ENCODE peak calls at places on chromosomes 4 and X, in four cellular contexts. T is mesendoderm, V is H9, J is H1. F is an unnamed sample.

GRCh38 chr4:24105183-24106039 is 215.6 kb upstream of the PPARGC1A start:
- DNase-seq in T (peak; percentile 13), V (no peak), J (no peak), F (peak; percentile 99)

GRCh38 chr4:128177376-128177959 is 110.1 kb downstream of the PGRMC2 start:
- DNase-seq in T (peak; percentile 75), V (no peak), J (no peak), F (no peak)

GRCh38 chrX:33207056-33207455 is 4.3 kb downstream of the DMD start:
- DNase-seq in T (no peak), V (no peak), J (no peak), F (peak; percentile 6)

GRCh38 chrX:115679460-115679859 is 118.5 kb downstream of the PLS3 start:
- DNase-seq in T (peak; percentile 33), V (no peak), J (no peak), F (peak; percentile 39)

GRCh38 chrX:51975360-51975759 is 81.9 kb downstream of the MAGED1 start:
- DNase-seq in T (no peak), V (no peak), J (no peak), F (no peak)

GRCh38 chr4:26985836-26986235 is 125.2 kb downstream of the STIM2 start:
- DNase-seq in T (no peak), V (no peak), J (no peak), F (no peak)

GRCh38 chr4:11669156-11669555 is 240.5 kb upstream of the HS3ST1 start:
- DNase-seq in T (no peak), V (no peak), J (no peak), F (peak; percentile 39)

GRCh38 chr4:76213415-76214268 is at the start of gene SCARB2:
- DNase-seq in T (peak; percentile 86), V (peak; percentile 83), J (no peak), F (peak; percentile 84)

GRCh38 chrX:19544693-19545305 is 29.5 kb upstream of the MAP3K15 start:
- DNase-seq in T (peak; percentile 45), V (no peak), J (no peak), F (peak; percentile 70)

GRCh38 chrX:40010550-40011364 is 87.0 kb downstream of the BCOR start:
- DNase-seq in T (peak; percentile 59), V (peak; percentile 71), J (no peak), F (no peak)

GRCh38 chrX:153831435-153832150 is 1.2 kb upstream of the PDZD4 start:
- DNase-seq in T (no peak), V (no peak), J (no peak), F (no peak)

GRCh38 chr4:119286377-119287002 is 35.4 kb downstream of the FABP2 start:
- DNase-seq in T (peak; percentile 37), V (no peak), J (no peak), F (peak; percentile 83)

GRCh38 chrX:71606536-71607216 is 11.6 kb downstream of the CXCR3 start:
- DNase-seq in T (no peak), V (no peak), J (no peak), F (no peak)

GRCh38 chr4:3387943-3388348 is 53.8 kb upstream of the HGFAC start:
- DNase-seq in T (peak; percentile 34), V (no peak), J (no peak), F (peak; percentile 23)

GRCh38 chrX:54695816-54696487 is 102.1 kb downstream of the ITIH6 start:
- DNase-seq in T (peak; percentile 10), V (no peak), J (no peak), F (no peak)

GRCh38 chrX:138777230-138777629 is 65.7 kb upstream of the FGF13 start:
- DNase-seq in T (peak; percentile 39), V (peak; percentile 35), J (no peak), F (no peak)

GRCh38 chr4:95092762-95093161 is 335.0 kb downstream of the BMPR1B start:
- DNase-seq in T (no peak), V (no peak), J (no peak), F (no peak)

GRCh38 chrX:136251042-136251991 is at the start of gene MAP7D3:
- DNase-seq in T (peak; percentile 72), V (peak; percentile 84), J (peak; percentile 27), F (peak; percentile 33)

GRCh38 chr4:2761035-2761923 is 5.1 kb upstream of the TNIP2 start:
- DNase-seq in T (peak; percentile 41), V (peak; percentile 64), J (no peak), F (no peak)

GRCh38 chr4:147837435-147837834 is 105.5 kb downstream of the ARHGAP10 start:
- DNase-seq in T (peak; percentile 41), V (no peak), J (no peak), F (no peak)

GRCh38 chr4:10077492-10078335 is 38.9 kb downstream of the WDR1 start:
- DNase-seq in T (no peak), V (no peak), J (no peak), F (no peak)

GRCh38 chrX:65017464-65017863 is 41.2 kb upstream of the ZC4H2 start:
- DNase-seq in T (no peak), V (no peak), J (no peak), F (no peak)
- H4K5ac ChIP-seq in T (no peak overlapping the region), V (no peak overlapping the region), J (no peak overlapping the region), F (no peak overlapping the region)

GRCh38 chr4:28690890-28691289 is 1830.2 kb downstream of the STIM2 start:
- DNase-seq in T (no peak), V (no peak), J (no peak), F (no peak)

GRCh38 chr4:28682872-28683271 is 1822.2 kb downstream of the STIM2 start:
- DNase-seq in T (peak; percentile 73), V (no peak), J (peak; percentile 33), F (no peak)

DNA sequence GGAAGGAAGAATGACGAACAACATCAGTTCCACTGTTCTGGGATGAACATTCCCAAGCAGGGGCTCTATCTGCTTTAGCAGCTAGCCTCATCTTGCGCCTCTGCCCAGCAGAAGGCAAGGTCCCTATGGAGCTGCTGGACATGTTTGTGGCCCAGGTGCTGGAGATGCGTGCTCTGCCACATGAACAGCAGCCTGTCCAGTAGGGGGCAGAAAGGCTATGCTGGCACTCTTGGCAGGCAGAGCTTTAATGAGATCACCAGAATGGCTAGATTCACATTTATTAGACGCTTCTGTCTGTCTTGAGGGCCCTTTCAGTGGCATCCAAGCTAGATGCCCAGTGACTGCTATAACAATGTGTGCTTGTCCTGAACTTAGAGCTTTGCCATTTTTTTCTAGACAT is 1826.0 kb downstream of the STIM2 start:
- DNase-seq in T (peak; percentile 80), V (peak; percentile 78), J (peak; percentile 27), F (peak; percentile 38)
- H4K5ac ChIP-seq in T (no peak overlapping the region), V (no peak overlapping the region), J (no peak overlapping the region), F (no peak overlapping the region)

DNA sequence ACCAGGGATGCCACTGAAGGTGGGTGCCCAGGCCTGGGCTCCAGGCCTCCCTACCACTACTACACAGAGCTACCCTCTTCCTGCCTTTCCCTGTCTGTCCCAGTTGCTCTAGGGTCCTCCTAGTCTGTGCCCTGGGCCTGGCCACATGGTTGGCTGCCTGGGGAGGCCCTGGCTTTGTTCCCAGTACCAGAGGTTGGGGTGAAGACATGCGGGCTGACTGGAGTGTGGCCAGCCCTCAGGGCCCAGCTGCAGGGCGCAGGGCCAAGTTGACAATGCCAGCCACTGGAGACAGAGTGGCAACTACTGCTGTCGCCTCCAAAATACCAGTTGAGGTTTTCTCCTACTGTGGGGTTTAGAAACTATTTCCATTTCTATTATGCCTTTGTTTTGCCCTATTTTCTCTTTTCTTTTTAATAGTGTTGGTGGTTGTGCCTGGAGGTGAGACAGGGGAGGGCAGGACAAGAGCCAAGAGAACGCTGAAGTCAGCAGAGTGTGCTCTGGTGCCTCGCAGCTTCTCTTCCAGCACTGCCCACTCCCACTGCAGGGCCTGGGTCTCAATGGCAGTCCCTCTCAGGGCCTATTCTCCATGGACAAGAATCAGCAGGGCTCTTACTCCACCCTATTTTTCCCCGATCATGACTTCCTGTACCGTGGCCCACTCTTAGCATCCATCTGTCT is 32.2 kb upstream of the XPNPEP2 start:
- DNase-seq in T (no peak), V (no peak), J (no peak), F (no peak)
- H4K5ac ChIP-seq in T (no peak overlapping the region), V (no peak overlapping the region), J (no peak overlapping the region), F (no peak overlapping the region)

GRCh38 chrX:47585273-47585672 is 3.0 kb downstream of the TIMP1 start:
- DNase-seq in T (no peak), V (peak; percentile 57), J (no peak), F (no peak)

GRCh38 chrX:47584714-47585113 is 2.5 kb downstream of the TIMP1 start:
- DNase-seq in T (no peak), V (no peak), J (no peak), F (no peak)

GRCh38 chrX:47587091-47587891 is 5.1 kb downstream of the TIMP1 start:
- DNase-seq in T (no peak), V (no peak), J (no peak), F (peak; percentile 27)

GRCh38 chrX:47587906-47588735 is 5.9 kb downstream of the TIMP1 start:
- DNase-seq in T (no peak), V (no peak), J (no peak), F (no peak)

DNA sequence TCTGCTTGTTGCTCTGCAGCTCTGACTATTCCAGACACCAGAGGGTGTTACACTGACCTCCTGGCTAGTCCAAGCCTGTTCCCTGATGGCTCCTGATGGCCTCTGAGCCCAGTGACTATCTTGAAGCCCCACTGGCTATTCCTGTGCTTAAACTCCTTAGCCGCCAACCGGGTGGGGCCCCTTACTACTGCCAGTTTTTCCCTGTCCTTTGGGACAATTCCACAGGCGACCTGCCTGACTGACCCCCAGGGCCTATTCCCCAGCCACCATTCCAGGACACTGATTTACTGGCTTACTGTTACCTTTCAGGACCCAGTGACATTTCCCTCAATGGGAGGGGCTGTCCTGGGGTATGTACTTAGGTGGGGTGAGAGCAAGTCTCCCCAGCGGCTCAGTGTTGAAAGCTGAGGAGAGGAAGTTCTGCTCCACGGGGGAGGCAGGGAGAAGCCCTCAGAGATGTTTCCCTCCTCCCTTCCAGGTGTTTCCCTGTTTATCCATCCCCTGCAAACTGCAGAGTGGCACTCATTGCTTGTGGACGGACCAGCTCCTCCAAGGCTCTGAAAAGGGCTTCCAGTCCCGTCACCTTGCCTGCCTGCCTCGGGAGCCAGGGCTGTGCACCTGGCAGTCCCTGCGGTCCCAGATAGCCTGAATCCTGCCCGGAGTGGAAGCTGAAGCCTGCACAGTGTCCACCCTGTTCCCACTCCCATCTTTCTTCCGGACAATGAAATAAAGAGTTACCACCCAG is 4.0 kb downstream of the TIMP1 start:
- DNase-seq in T (no peak), V (no peak), J (no peak), F (no peak)
- H4K5ac ChIP-seq in T (no peak overlapping the region), V (no peak overlapping the region), J (no peak overlapping the region), F (no peak overlapping the region)

GRCh38 chrX:132373610-132374009 is 115.2 kb downstream of the MBNL3 start:
- DNase-seq in T (no peak), V (no peak), J (no peak), F (no peak)
- H4K5ac ChIP-seq in T (no peak overlapping the region), V (no peak overlapping the region), J (no peak overlapping the region), F (no peak overlapping the region)

GRCh38 chrX:104183685-104184084 is 17.4 kb downstream of the FAM199X start:
- DNase-seq in T (no peak), V (no peak), J (no peak), F (no peak)
- H4K5ac ChIP-seq in T (no peak overlapping the region), V (no peak overlapping the region), J (no peak overlapping the region), F (no peak overlapping the region)